ENCODE peak calls at places on chromosome 20, in five cellular contexts. A is neuronal stem cell, Y is IMR-90, P is mesenchymal stem cell, S is mesendoderm. C is an unnamed sample.

GRCh38 chr20:25054133-25054820 is 3.7 kb downstream of the ACSS1 start:
- DNase-seq in S (no peak), A (no peak), Y (no peak), P (no peak), C (no peak)

GRCh38 chr20:64149809-64150560 is 14.3 kb upstream of the MYT1 start:
- DNase-seq in P (no peak), S (no peak), Y (no peak), A (no peak), C (no peak)

GRCh38 chr20:51366155-51366886 is 176.2 kb downstream of the NFATC2 start:
- DNase-seq in A (no peak), Y (peak), P (peak), S (peak), C (no peak)

GRCh38 chr20:478949-479429 is 16.7 kb upstream of the TBC1D20 start:
- DNase-seq in Y (peak), A (peak), S (peak), P (peak), C (no peak)

GRCh38 chr20:63492982-63493381 is 5.9 kb downstream of the EEF1A2 start:
- DNase-seq in P (no peak), S (no peak), Y (no peak), A (no peak), C (no peak)

GRCh38 chr20:63641792-63642517 is 11.3 kb downstream of the STMN3 start:
- DNase-seq in A (peak), Y (peak), P (peak), S (peak), C (peak)

GRCh38 chr20:33791959-33792597 is 19.1 kb upstream of the CHMP4B start:
- DNase-seq in A (no peak), S (peak), Y (peak), P (peak), C (peak)

GRCh38 chr20:20706285-20706684 is 6.2 kb downstream of the RALGAPA2 start:
- DNase-seq in P (no peak), Y (no peak), A (no peak), S (no peak), C (no peak)

GRCh38 chr20:48622421-48622820 is 205.4 kb downstream of the PREX1 start:
- DNase-seq in A (no peak), P (no peak), Y (no peak), S (no peak), C (no peak)

GRCh38 chr20:45833883-45834796 is 541 bp downstream of the SNX21 start:
- DNase-seq in S (peak), A (peak), Y (peak), P (peak), C (peak)

GRCh38 chr20:10551732-10552724 is 116.9 kb downstream of the SLX4IP start:
- DNase-seq in Y (no peak), A (peak), P (peak), S (peak), C (peak)

GRCh38 chr20:47303736-47304135 is 52.8 kb downstream of the ZMYND8 start:
- DNase-seq in S (no peak), P (no peak), A (no peak), Y (no peak), C (no peak)

DNA sequence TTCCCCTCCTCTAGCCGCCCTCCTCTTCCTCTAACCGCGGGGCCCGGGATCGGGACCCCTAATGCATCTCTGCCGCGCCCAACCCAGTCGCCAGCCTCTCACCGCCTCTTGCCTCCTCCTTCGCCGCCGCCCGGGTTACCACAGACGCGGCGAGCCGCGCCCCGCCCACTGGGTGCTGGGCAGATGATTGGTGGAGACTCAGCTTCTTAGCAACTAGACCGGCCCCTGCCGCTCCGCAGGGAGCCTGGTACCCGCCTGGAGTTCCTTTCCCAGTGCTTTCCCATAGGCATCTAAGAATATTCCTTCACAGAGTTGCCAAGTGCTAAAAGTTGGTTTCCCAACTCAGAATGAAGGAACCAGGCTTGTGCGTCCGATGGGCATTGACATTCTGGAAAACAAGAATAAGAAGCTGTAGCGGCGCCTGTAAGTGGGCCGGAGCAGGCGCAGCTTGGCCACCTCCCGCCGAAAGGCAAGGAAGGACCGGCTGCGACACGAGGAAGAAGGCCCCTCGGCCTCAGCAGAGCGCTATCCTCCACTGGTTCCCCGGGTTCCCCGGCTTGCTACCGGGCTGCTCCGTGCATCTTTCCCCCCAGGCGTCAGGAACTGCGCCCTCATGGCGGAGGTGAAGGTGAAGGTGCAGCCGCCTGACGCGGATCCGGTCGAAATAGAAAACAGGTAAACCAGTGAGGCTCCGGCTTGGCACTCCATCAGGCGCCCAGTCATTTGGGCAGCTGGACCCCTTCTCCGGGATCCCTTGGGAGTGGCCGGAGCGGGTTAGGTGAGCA is at the start of the genes DZANK1 and POLR3F:
- DNase-seq in A (peak), Y (peak), S (peak), P (peak), C (peak)
- H2BK120ac ChIP-seq in A (no peak), Y (peak), S (no peak), P (no peak), C (no peak)

GRCh38 chr20:56348746-56349145 is 10.0 kb upstream of the FAM210B start:
- DNase-seq in Y (no peak), A (no peak), P (no peak), S (peak), C (no peak)

GRCh38 chr20:56352656-56353055 is 6.1 kb upstream of the FAM210B start:
- DNase-seq in Y (peak), P (no peak), S (no peak), A (no peak), C (no peak)

GRCh38 chr20:56348306-56348695 is 10.5 kb upstream of the FAM210B start:
- DNase-seq in Y (no peak), P (no peak), A (no peak), S (peak), C (no peak)

GRCh38 chr20:56353356-56353755 is 5.4 kb upstream of the FAM210B start:
- DNase-seq in S (no peak), Y (no peak), P (no peak), A (no peak), C (no peak)

DNA sequence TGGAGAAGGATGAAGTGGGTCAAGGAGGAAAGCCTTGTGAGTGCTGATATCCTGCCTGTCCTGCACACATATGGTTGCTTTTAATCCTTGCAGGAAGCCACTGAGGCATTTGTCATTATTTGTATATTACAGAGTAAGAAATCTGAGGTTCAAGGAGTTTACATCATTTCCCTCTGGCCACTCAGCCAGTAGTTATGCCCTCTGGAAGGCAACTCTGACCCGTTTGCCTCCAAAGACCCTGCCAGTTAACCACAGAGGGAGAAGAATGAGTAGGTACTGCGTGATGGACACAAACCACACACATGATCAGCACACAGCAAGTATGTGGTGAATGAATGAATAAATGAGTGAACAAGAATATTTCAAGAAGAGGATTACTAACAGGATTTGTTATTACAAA is 7.9 kb upstream of the FAM210B start:
- DNase-seq in S (no peak), Y (peak), P (no peak), A (no peak), C (no peak)
- H3K23ac ChIP-seq in S (no peak), Y (no peak), P (no peak), A (no peak), C (no peak)

GRCh38 chr20:39775110-39775509 is 813.0 kb downstream of the DHX35 start:
- DNase-seq in P (no peak), A (no peak), Y (no peak), S (no peak), C (no peak)

GRCh38 chr20:39777610-39778009 is 815.5 kb downstream of the DHX35 start:
- DNase-seq in A (no peak), Y (no peak), S (no peak), P (no peak), C (no peak)

GRCh38 chr20:39778847-39779641 is 816.9 kb downstream of the DHX35 start:
- DNase-seq in S (peak), A (no peak), Y (no peak), P (no peak), C (no peak)

GRCh38 chr20:39773380-39774000 is 811.3 kb downstream of the DHX35 start:
- DNase-seq in P (no peak), A (no peak), S (peak), Y (no peak), C (no peak)

GRCh38 chr20:39778431-39778830 is 816.3 kb downstream of the DHX35 start:
- DNase-seq in P (no peak), A (no peak), Y (no peak), S (no peak), C (no peak)
- H2BK15ac ChIP-seq in P (no peak), A (no peak), Y (no peak), S (no peak), C (no peak)

DNA sequence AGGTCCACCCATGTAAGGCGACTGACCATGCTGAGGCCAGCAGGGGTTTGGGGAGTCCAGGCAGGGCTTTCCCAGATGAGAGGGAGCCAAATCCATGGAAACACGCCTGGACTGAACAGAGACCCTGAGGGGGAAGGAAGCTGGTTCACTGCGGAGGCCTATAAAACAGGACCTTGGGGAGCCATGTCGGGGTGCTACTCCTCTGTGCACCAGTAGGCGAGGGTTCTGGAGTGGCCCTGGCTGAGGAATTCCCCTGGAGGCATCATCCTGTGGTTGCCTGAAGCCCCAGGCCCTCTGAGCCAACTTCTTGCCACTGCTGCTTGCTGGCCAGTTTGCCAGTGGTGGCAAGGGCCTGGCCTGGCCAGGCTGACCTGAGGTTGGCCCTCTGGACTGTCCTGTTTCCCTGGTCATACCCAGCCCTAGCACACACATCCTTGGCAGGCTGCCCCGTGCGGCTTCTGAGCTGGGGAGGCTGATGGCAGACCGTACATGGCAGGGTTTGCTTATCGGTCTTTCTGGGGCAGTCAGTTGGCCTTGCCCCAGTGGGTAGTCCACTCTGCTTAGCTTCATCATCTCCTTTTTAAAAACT is 2.2 kb upstream of the LRRN4 start:
- DNase-seq in P (peak), S (no peak), Y (no peak), A (no peak), C (no peak)
- H2BK120ac ChIP-seq in P (no peak), S (no peak), Y (no peak), A (no peak), C (no peak)

GRCh38 chr20:57277398-57278105 is 11.1 kb upstream of the BMP7 start:
- DNase-seq in S (no peak), Y (no peak), A (no peak), P (no peak), C (no peak)

GRCh38 chr20:57275813-57276212 is 9.4 kb upstream of the BMP7 start:
- DNase-seq in Y (no peak), P (no peak), S (no peak), A (no peak), C (no peak)

GRCh38 chr20:57275334-57275733 is 8.9 kb upstream of the BMP7 start:
- DNase-seq in P (no peak), A (no peak), Y (no peak), S (no peak), C (no peak)

GRCh38 chr20:57274846-57275245 is 8.4 kb upstream of the BMP7 start:
- DNase-seq in Y (no peak), S (no peak), A (no peak), P (no peak), C (no peak)

DNA sequence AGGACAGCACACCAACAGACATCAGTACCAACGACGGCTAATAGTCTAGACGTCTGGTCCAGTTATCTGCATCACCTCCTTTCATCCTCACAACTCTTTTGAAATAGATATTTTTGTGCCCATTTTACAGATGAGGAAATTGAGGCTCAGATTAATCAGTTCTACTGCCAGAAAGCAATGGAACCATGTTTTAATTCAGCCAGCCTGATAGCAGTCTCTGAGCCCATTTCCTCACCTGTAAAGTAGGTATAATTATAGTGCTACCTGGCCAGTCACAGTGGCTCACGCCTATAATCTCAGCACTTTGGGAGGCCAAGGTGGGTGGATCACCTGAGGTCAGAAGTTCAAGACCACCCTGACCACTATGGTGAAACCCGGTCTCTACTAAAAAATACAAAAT is 9.8 kb upstream of the BMP7 start:
- DNase-seq in A (no peak), S (no peak), Y (no peak), P (no peak), C (no peak)
- H3K23ac ChIP-seq in A (no peak), S (no peak), Y (no peak), P (no peak), C (no peak)

DNA sequence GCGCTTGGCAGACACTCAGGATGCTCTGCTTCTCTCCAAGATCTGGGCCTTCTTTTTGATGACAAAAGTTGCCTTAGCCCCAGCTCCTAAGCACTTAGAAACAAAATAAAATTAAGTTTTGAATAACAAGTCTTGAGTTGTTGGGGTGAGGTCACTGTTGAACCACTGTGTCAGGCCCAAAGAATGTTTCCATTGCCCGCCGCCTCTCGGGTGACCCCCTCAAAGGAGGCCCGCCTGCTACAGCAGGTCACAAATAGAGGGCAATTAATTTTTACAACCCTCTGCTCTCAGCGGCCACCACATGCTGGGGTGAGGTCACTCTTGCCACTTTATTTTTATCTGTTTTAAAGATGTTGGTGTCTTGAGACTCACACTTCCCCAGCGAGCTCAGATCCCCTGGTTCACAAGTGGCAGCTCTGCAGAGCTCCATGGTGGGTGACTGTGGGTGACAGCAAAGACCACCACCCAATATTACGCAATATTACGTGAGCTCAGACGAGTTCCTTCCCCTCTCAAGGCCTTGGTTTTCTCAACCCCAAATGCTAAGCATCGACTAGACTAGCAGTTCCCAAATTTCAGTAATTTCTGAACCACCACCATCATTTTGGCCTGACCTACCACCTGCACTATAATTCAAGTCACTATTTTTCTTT is 247.7 kb upstream of the PMEPA1 start:
- DNase-seq in S (peak), Y (no peak), A (no peak), P (no peak), C (no peak)
- H2BK15ac ChIP-seq in S (no peak), Y (no peak), A (no peak), P (no peak), C (no peak)

C was measured in H9.